ENCODE peak calls at places on chromosomes 16 and 17, in seven cellular contexts. One of them, this sample, is unnamed.
A peak's percentile ranks its signal among the peaks of the same experiment; 100 is the strongest.

GRCh38 chr16:11783319-11784047 is 13.6 kb downstream of the ZC3H7A start:
- DNase-seq in mammary epithelial cell: peak; percentile 58
- DNase-seq in LoVo: no peak
- DNase-seq in heart left ventricle: no peak
- DNase-seq in bronchial epithelial cell: peak; percentile 50
- DNase-seq in AG04450: no peak
- DNase-seq in lung: no peak
- DNase-seq in this sample: no peak

GRCh38 chr17:44840936-44841335 is 6.7 kb upstream of the HIGD1B start:
- DNase-seq in mammary epithelial cell: no peak
- DNase-seq in LoVo: no peak
- DNase-seq in heart left ventricle: peak; percentile 10
- DNase-seq in bronchial epithelial cell: no peak
- DNase-seq in AG04450: no peak
- DNase-seq in lung: no peak
- DNase-seq in this sample: no peak

GRCh38 chr17:18314059-18314730 is 599 bp downstream of the TOP3A start:
- DNase-seq in mammary epithelial cell: no peak
- DNase-seq in LoVo: peak; percentile 6
- DNase-seq in heart left ventricle: no peak
- DNase-seq in bronchial epithelial cell: peak; percentile 20
- DNase-seq in AG04450: no peak
- DNase-seq in lung: no peak
- DNase-seq in this sample: peak; percentile 14

GRCh38 chr16:74627506-74628220 is 20.7 kb upstream of the GLG1 start:
- DNase-seq in mammary epithelial cell: no peak
- DNase-seq in LoVo: no peak
- DNase-seq in heart left ventricle: peak; percentile 38
- DNase-seq in bronchial epithelial cell: no peak
- DNase-seq in AG04450: no peak
- DNase-seq in lung: no peak
- DNase-seq in this sample: no peak

GRCh38 chr16:630815-631405 is at the start of gene WFIKKN1:
- DNase-seq in mammary epithelial cell: no peak
- DNase-seq in LoVo: no peak
- DNase-seq in heart left ventricle: peak; percentile 32
- DNase-seq in bronchial epithelial cell: no peak
- DNase-seq in AG04450: no peak
- DNase-seq in lung: peak; percentile 61
- DNase-seq in this sample: no peak

GRCh38 chr17:67879662-67880061 is 54.4 kb downstream of the BPTF start:
- DNase-seq in mammary epithelial cell: no peak
- DNase-seq in LoVo: no peak
- DNase-seq in heart left ventricle: no peak
- DNase-seq in bronchial epithelial cell: no peak
- DNase-seq in AG04450: no peak
- DNase-seq in lung: no peak
- DNase-seq in this sample: no peak

GRCh38 chr17:65115721-65116312 is 21.4 kb upstream of the RGS9 start:
- DNase-seq in mammary epithelial cell: no peak
- DNase-seq in LoVo: no peak
- DNase-seq in heart left ventricle: no peak
- DNase-seq in bronchial epithelial cell: no peak
- DNase-seq in AG04450: no peak
- DNase-seq in lung: no peak
- DNase-seq in this sample: no peak

GRCh38 chr17:5854871-5855554 is 215.2 kb upstream of the WSCD1 start:
- DNase-seq in mammary epithelial cell: no peak
- DNase-seq in LoVo: no peak
- DNase-seq in heart left ventricle: no peak
- DNase-seq in bronchial epithelial cell: no peak
- DNase-seq in AG04450: no peak
- DNase-seq in lung: no peak
- DNase-seq in this sample: no peak

GRCh38 chr17:67488161-67488560 is 111.1 kb downstream of the PITPNC1 start:
- DNase-seq in mammary epithelial cell: no peak
- DNase-seq in LoVo: no peak
- DNase-seq in heart left ventricle: no peak
- DNase-seq in bronchial epithelial cell: no peak
- DNase-seq in AG04450: no peak
- DNase-seq in lung: no peak
- DNase-seq in this sample: no peak

GRCh38 chr17:45405250-45406086 is 27.2 kb downstream of the ARHGAP27 start:
- DNase-seq in mammary epithelial cell: no peak
- DNase-seq in LoVo: no peak
- DNase-seq in heart left ventricle: peak; percentile 33
- DNase-seq in bronchial epithelial cell: no peak
- DNase-seq in AG04450: no peak
- DNase-seq in lung: no peak
- DNase-seq in this sample: no peak

GRCh38 chr16:54273566-54273965 is 13.0 kb downstream of the IRX3 start:
- DNase-seq in mammary epithelial cell: no peak
- DNase-seq in LoVo: no peak
- DNase-seq in heart left ventricle: no peak
- DNase-seq in bronchial epithelial cell: no peak
- DNase-seq in AG04450: no peak
- DNase-seq in lung: no peak
- DNase-seq in this sample: no peak

GRCh38 chr17:12599185-12599920 is 66.3 kb upstream of the MYOCD start:
- DNase-seq in mammary epithelial cell: no peak
- DNase-seq in LoVo: no peak
- DNase-seq in heart left ventricle: no peak
- DNase-seq in bronchial epithelial cell: peak; percentile 79
- DNase-seq in AG04450: peak; percentile 52
- DNase-seq in lung: no peak
- DNase-seq in this sample: no peak

GRCh38 chr16:86961133-86961720 is 356.0 kb downstream of the C16orf95 start:
- DNase-seq in mammary epithelial cell: no peak
- DNase-seq in LoVo: no peak
- DNase-seq in heart left ventricle: peak; percentile 61
- DNase-seq in bronchial epithelial cell: no peak
- DNase-seq in AG04450: peak; percentile 30
- DNase-seq in lung: no peak
- DNase-seq in this sample: no peak

GRCh38 chr17:14919049-14919545 is 346.0 kb downstream of the PMP22 start:
- DNase-seq in mammary epithelial cell: no peak
- DNase-seq in LoVo: no peak
- DNase-seq in heart left ventricle: no peak
- DNase-seq in bronchial epithelial cell: no peak
- DNase-seq in AG04450: no peak
- DNase-seq in lung: no peak
- DNase-seq in this sample: no peak

GRCh38 chr17:40323731-40324650 is 15.0 kb downstream of the RARA start:
- DNase-seq in mammary epithelial cell: no peak
- DNase-seq in LoVo: no peak
- DNase-seq in heart left ventricle: peak; percentile 89
- DNase-seq in bronchial epithelial cell: no peak
- DNase-seq in AG04450: no peak
- DNase-seq in lung: peak; percentile 68
- DNase-seq in this sample: no peak

GRCh38 chr17:50304781-50305404 is 30.6 kb downstream of the TMEM92 start:
- DNase-seq in mammary epithelial cell: no peak
- DNase-seq in LoVo: no peak
- DNase-seq in heart left ventricle: no peak
- DNase-seq in bronchial epithelial cell: no peak
- DNase-seq in AG04450: no peak
- DNase-seq in lung: no peak
- DNase-seq in this sample: no peak

GRCh38 chr16:53098526-53099317 is 43.9 kb downstream of the CHD9 start:
- DNase-seq in mammary epithelial cell: peak; percentile 79
- DNase-seq in LoVo: no peak
- DNase-seq in heart left ventricle: peak; percentile 95
- DNase-seq in bronchial epithelial cell: peak; percentile 77
- DNase-seq in AG04450: peak; percentile 84
- DNase-seq in lung: peak; percentile 82
- DNase-seq in this sample: no peak

GRCh38 chr17:11351479-11351878 is 110.5 kb downstream of the SHISA6 start:
- DNase-seq in mammary epithelial cell: no peak
- DNase-seq in LoVo: no peak
- DNase-seq in heart left ventricle: no peak
- DNase-seq in bronchial epithelial cell: no peak
- DNase-seq in AG04450: no peak
- DNase-seq in lung: no peak
- DNase-seq in this sample: no peak

GRCh38 chr16:81831722-81832126 is 52.6 kb downstream of the PLCG2 start:
- DNase-seq in mammary epithelial cell: no peak
- DNase-seq in LoVo: no peak
- DNase-seq in heart left ventricle: peak; percentile 60
- DNase-seq in bronchial epithelial cell: no peak
- DNase-seq in AG04450: no peak
- DNase-seq in lung: peak; percentile 71
- DNase-seq in this sample: no peak

GRCh38 chr17:57567278-57567677 is 177.8 kb downstream of the CCDC182 start:
- DNase-seq in mammary epithelial cell: no peak
- DNase-seq in LoVo: no peak
- DNase-seq in heart left ventricle: no peak
- DNase-seq in bronchial epithelial cell: no peak
- DNase-seq in AG04450: no peak
- DNase-seq in lung: no peak
- DNase-seq in this sample: peak; percentile 75

GRCh38 chr16:14109782-14110727 is 38.9 kb downstream of the MRTFB start:
- DNase-seq in mammary epithelial cell: no peak
- DNase-seq in LoVo: no peak
- DNase-seq in heart left ventricle: no peak
- DNase-seq in bronchial epithelial cell: no peak
- DNase-seq in AG04450: no peak
- DNase-seq in lung: no peak
- DNase-seq in this sample: no peak

GRCh38 chr16:17084134-17084533 is 386.6 kb downstream of the XYLT1 start:
- DNase-seq in mammary epithelial cell: no peak
- DNase-seq in LoVo: no peak
- DNase-seq in heart left ventricle: no peak
- DNase-seq in bronchial epithelial cell: no peak
- DNase-seq in AG04450: no peak
- DNase-seq in lung: no peak
- DNase-seq in this sample: no peak

GRCh38 chr17:57561072-57561861 is 183.8 kb downstream of the CCDC182 start:
- DNase-seq in mammary epithelial cell: no peak
- DNase-seq in LoVo: no peak
- DNase-seq in heart left ventricle: no peak
- DNase-seq in bronchial epithelial cell: no peak
- DNase-seq in AG04450: no peak
- DNase-seq in lung: no peak
- DNase-seq in this sample: no peak

GRCh38 chr17:45902892-45903346 is 8.6 kb downstream of the MAPT start:
- DNase-seq in mammary epithelial cell: no peak
- DNase-seq in LoVo: peak; percentile 6
- DNase-seq in heart left ventricle: peak; percentile 58
- DNase-seq in bronchial epithelial cell: no peak
- DNase-seq in AG04450: no peak
- DNase-seq in lung: no peak
- DNase-seq in this sample: no peak

GRCh38 chr17:29138184-29138955 is 41.8 kb downstream of the MYO18A start:
- DNase-seq in mammary epithelial cell: no peak
- DNase-seq in LoVo: no peak
- DNase-seq in heart left ventricle: no peak
- DNase-seq in bronchial epithelial cell: peak; percentile 46
- DNase-seq in AG04450: no peak
- DNase-seq in lung: no peak
- DNase-seq in this sample: no peak

GRCh38 chr16:86240716-86241363 is 269.5 kb upstream of the FOXF1 start:
- DNase-seq in mammary epithelial cell: no peak
- DNase-seq in LoVo: no peak
- DNase-seq in heart left ventricle: no peak
- DNase-seq in bronchial epithelial cell: no peak
- DNase-seq in AG04450: no peak
- DNase-seq in lung: no peak
- DNase-seq in this sample: no peak

GRCh38 chr16:57736419-57737281 is 1.1 kb downstream of the KATNB1 start:
- DNase-seq in mammary epithelial cell: peak; percentile 59
- DNase-seq in LoVo: peak; percentile 35
- DNase-seq in heart left ventricle: no peak
- DNase-seq in bronchial epithelial cell: peak; percentile 69
- DNase-seq in AG04450: peak; percentile 71
- DNase-seq in lung: no peak
- DNase-seq in this sample: no peak

GRCh38 chr17:74404218-74404617 is 27.7 kb upstream of the GPRC5C start:
- DNase-seq in mammary epithelial cell: no peak
- DNase-seq in LoVo: no peak
- DNase-seq in heart left ventricle: no peak
- DNase-seq in bronchial epithelial cell: no peak
- DNase-seq in AG04450: no peak
- DNase-seq in lung: no peak
- DNase-seq in this sample: no peak

GRCh38 chr17:66492500-66493123 is 190.2 kb downstream of the PRKCA start:
- DNase-seq in mammary epithelial cell: no peak
- DNase-seq in LoVo: no peak
- DNase-seq in heart left ventricle: no peak
- DNase-seq in bronchial epithelial cell: no peak
- DNase-seq in AG04450: no peak
- DNase-seq in lung: no peak
- DNase-seq in this sample: peak; percentile 6

GRCh38 chr16:2161911-2162310 is 6.3 kb downstream of the TRAF7 start:
- DNase-seq in mammary epithelial cell: no peak
- DNase-seq in LoVo: no peak
- DNase-seq in heart left ventricle: no peak
- DNase-seq in bronchial epithelial cell: no peak
- DNase-seq in AG04450: no peak
- DNase-seq in lung: no peak
- DNase-seq in this sample: no peak

GRCh38 chr16:1469693-1470201 is 5.1 kb downstream of the CLCN7 start:
- DNase-seq in mammary epithelial cell: no peak
- DNase-seq in LoVo: no peak
- DNase-seq in heart left ventricle: no peak
- DNase-seq in bronchial epithelial cell: no peak
- DNase-seq in AG04450: no peak
- DNase-seq in lung: no peak
- DNase-seq in this sample: no peak

GRCh38 chr17:57286372-57287105 is 30.2 kb downstream of the MSI2 start:
- DNase-seq in mammary epithelial cell: no peak
- DNase-seq in LoVo: no peak
- DNase-seq in heart left ventricle: no peak
- DNase-seq in bronchial epithelial cell: no peak
- DNase-seq in AG04450: no peak
- DNase-seq in lung: no peak
- DNase-seq in this sample: peak; percentile 94